ENCODE peak calls at places on chromosomes 12 and 14, in eight cellular contexts. H, T, U, W, F, V, B and Y are unnamed samples.

GRCh38 chr12:84502907-84503787 is 409.5 kb downstream of the SLC6A15 start:
- DNase-seq in H (peak; percentile 24), T (no peak), U (peak; percentile 76), W (no peak), F (no peak), V (peak; percentile 33), B (no peak), Y (peak; percentile 63)

GRCh38 chr12:68497702-68498101 is 113.0 kb upstream of the RAP1B start:
- DNase-seq in H (no peak), T (no peak), U (peak; percentile 57), W (peak; percentile 29), F (no peak), V (no peak), B (no peak), Y (no peak)

GRCh38 chr12:12975322-12976077 is 23.5 kb upstream of the GPRC5D start:
- DNase-seq in H (no peak), T (no peak), U (peak; percentile 55), W (no peak), F (no peak), V (no peak), B (no peak), Y (peak; percentile 78)

GRCh38 chr12:124663206-124663605 is 95.8 kb upstream of the NCOR2 start:
- DNase-seq in H (no peak), T (no peak), U (no peak), W (no peak), F (no peak), V (no peak), B (no peak), Y (no peak)

GRCh38 chr12:50551866-50552265 is 47.1 kb downstream of the DIP2B start:
- DNase-seq in H (no peak), T (no peak), U (no peak), W (no peak), F (no peak), V (no peak), B (no peak), Y (no peak)

GRCh38 chr14:55191881-55192616 is 664 bp upstream of the DLGAP5 start:
- DNase-seq in H (no peak), T (no peak), U (no peak), W (no peak), F (no peak), V (no peak), B (no peak), Y (no peak)

GRCh38 chr12:22700126-22700525 is 75.2 kb downstream of the ETNK1 start:
- DNase-seq in H (no peak), T (no peak), U (no peak), W (no peak), F (no peak), V (no peak), B (no peak), Y (no peak)

GRCh38 chr14:105448706-105449111 is 25.9 kb upstream of the CRIP2 start:
- DNase-seq in H (peak; percentile 80), T (peak; percentile 88), U (peak; percentile 48), W (peak; percentile 51), F (peak; percentile 68), V (peak; percentile 79), B (peak; percentile 76), Y (peak; percentile 76)

GRCh38 chr12:122080149-122081107 is 1.9 kb downstream of the MLXIP start:
- DNase-seq in H (no peak), T (peak; percentile 93), U (peak; percentile 92), W (no peak), F (no peak), V (peak; percentile 70), B (peak; percentile 58), Y (peak; percentile 71)

GRCh38 chr12:104423273-104423672 is 33.5 kb upstream of the CHST11 start:
- DNase-seq in H (no peak), T (no peak), U (peak; percentile 40), W (no peak), F (no peak), V (no peak), B (no peak), Y (no peak)

GRCh38 chr12:32501835-32502333 is 102.5 kb downstream of the FGD4 start:
- DNase-seq in H (no peak), T (no peak), U (peak; percentile 63), W (no peak), F (no peak), V (peak; percentile 28), B (no peak), Y (peak; percentile 72)

GRCh38 chr14:105034314-105035039 is 13.6 kb upstream of the CDCA4 start:
- DNase-seq in H (no peak), T (no peak), U (no peak), W (no peak), F (no peak), V (no peak), B (no peak), Y (no peak)

GRCh38 chr12:49369723-49370145 is 2.5 kb downstream of the SPATS2 start:
- DNase-seq in H (peak; percentile 66), T (no peak), U (peak; percentile 59), W (no peak), F (no peak), V (no peak), B (no peak), Y (peak; percentile 28)

GRCh38 chr12:162467-163307 is 51.3 kb downstream of the SLC6A12 start:
- DNase-seq in H (peak; percentile 23), T (no peak), U (no peak), W (no peak), F (no peak), V (no peak), B (peak; percentile 33), Y (no peak)

GRCh38 chr14:101465795-101466448 is 95.4 kb upstream of the DIO3 start:
- DNase-seq in H (no peak), T (no peak), U (no peak), W (no peak), F (no peak), V (no peak), B (no peak), Y (no peak)

GRCh38 chr12:95118138-95118787 is 44.8 kb upstream of the NR2C1 start:
- DNase-seq in H (no peak), T (no peak), U (peak; percentile 71), W (no peak), F (no peak), V (no peak), B (no peak), Y (peak; percentile 48)

DNA sequence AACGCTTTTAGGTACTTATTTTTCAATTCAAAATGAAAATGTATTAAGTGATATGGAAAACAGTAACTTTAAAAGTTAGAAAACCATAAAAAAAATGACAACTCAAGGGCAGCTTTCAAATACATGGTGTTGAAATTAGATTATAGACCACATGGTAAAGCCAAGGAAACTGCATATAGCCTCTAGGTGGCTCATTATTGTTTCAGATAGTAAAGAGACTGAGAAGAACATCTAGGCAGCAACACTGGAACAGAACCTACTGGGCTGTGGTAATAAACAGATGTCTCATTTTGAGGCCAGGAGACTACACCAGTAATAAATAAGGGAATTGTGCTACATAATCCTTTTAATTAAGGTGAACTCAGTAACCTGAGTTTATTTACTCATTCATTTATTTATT is 13.0 kb downstream of the FBXO33 start:
- DNase-seq in H (no peak), T (no peak), U (no peak), W (no peak), F (no peak), V (no peak), B (no peak), Y (no peak)
- TF ChIP-seq CTCF in H (no peak), T (no peak), U (no peak), W (no peak), F (no peak), V (no peak), B (no peak), Y (no peak)

GRCh38 chr12:113097716-113098427 is 37.7 kb downstream of the RASAL1 start:
- DNase-seq in H (no peak), T (no peak), U (peak; percentile 83), W (no peak), F (no peak), V (peak; percentile 34), B (no peak), Y (no peak)

GRCh38 chr12:113099764-113100163 is 35.8 kb downstream of the RASAL1 start:
- DNase-seq in H (no peak), T (no peak), U (no peak), W (no peak), F (no peak), V (no peak), B (no peak), Y (no peak)

GRCh38 chr12:113099364-113099763 is 36.2 kb downstream of the RASAL1 start:
- DNase-seq in H (no peak), T (no peak), U (no peak), W (no peak), F (no peak), V (no peak), B (no peak), Y (no peak)

GRCh38 chr12:113096675-113097461 is 38.7 kb downstream of the RASAL1 start:
- DNase-seq in H (no peak), T (no peak), U (no peak), W (no peak), F (no peak), V (no peak), B (no peak), Y (no peak)

GRCh38 chr12:113098428-113099028 is 37.0 kb downstream of the RASAL1 start:
- DNase-seq in H (peak; percentile 80), T (peak; percentile 86), U (peak; percentile 97), W (peak; percentile 66), F (peak; percentile 54), V (peak; percentile 79), B (peak; percentile 85), Y (peak; percentile 97)
- TF ChIP-seq CTCF in H (peak; percentile 95), T (peak; percentile 56), U (peak; percentile 90), W (peak; percentile 95), F (peak; percentile 81), V (peak; percentile 79), B (peak; percentile 91), Y (peak; percentile 95)

DNA sequence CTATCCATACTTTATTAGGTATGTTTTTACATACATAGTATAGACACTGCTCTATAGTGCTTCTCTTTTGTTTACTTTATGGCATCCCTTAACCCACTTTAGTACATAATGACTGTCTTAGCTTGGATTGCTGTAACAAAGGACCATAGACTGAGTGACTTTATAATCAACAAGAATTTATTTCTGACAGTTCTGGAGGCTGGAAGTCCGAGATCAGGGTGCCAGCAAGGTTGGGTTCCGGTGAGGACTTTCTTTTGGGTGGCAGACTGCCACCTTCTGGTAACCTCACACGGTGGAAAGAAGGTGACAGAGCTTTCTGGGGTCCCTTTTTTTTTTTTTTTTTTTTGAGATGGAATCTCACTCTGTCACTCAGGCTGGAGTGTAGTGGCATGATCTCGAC is 48.6 kb upstream of the PPM1H start:
- DNase-seq in H (no peak), T (no peak), U (peak; percentile 4), W (no peak), F (no peak), V (no peak), B (no peak), Y (peak; percentile 55)
- TF ChIP-seq CTCF in H (no peak), T (no peak), U (no peak), W (peak; percentile 53), F (no peak), V (peak; percentile 27), B (peak; percentile 27), Y (peak; percentile 58)

DNA sequence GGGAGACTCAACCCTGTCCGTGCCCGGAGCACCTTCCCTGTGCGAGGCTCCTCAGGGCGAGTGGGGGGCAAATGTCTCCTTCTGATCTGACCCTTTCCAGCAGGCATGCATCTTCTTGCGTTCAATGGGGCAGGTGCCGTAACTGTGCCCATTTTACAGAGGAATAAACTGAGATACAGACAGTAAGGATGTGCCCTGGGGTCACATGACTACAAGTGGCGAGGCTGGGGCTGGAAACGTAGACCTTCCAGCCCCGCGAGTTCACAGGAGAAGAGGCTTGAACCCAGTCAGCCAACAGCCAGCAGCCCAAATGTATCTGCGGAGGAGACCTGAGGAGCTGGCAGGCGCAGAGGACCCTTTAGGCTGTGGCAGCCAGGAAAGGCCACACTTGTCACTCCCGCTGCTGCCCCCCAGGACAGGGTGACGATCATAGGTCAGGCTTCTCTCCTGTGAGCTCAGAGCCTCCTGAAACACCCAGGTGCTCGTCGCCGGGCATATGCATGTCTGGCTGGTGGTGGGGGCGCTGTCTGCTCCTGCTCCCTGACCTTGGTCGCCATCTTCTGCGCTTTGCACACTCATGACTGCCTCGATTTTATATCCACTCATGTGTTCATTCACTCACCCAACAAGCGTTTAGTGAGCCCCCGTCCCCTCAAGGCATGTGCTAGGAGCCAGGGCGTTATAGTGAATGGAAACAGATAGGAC is 41.7 kb downstream of the CCDC88C start:
- DNase-seq in H (no peak), T (no peak), U (no peak), W (no peak), F (no peak), V (no peak), B (no peak), Y (no peak)
- TF ChIP-seq CTCF in H (no peak), T (no peak), U (no peak), W (no peak), F (no peak), V (no peak), B (no peak), Y (no peak)